ENCODE peak calls at places on chromosomes 16 and 17, in nine cellular contexts. One of them, this sample, is unnamed.

GRCh38 chr16:81198635-81199034 is 39.9 kb upstream of the BCO1 start:
- DNase-seq in IMR-90: no peak
- DNase-seq in pancreas: no peak
- DNase-seq in suprapubic skin: no peak
- DNase-seq in prostate gland: no peak
- DNase-seq in osteoblast: peak; percentile 71
- DNase-seq in spleen: no peak
- DNase-seq in fibroblast of lung: peak; percentile 15
- DNase-seq in psoas muscle: no peak
- DNase-seq in this sample: peak; percentile 59

GRCh38 chr16:27811881-27812280 is 251.6 kb downstream of the GSG1L start:
- DNase-seq in suprapubic skin: peak; percentile 22
- DNase-seq in fibroblast of lung: no peak
- DNase-seq in pancreas: no peak
- DNase-seq in osteoblast: no peak
- DNase-seq in prostate gland: no peak
- DNase-seq in spleen: peak; percentile 23
- DNase-seq in psoas muscle: no peak
- DNase-seq in IMR-90: no peak
- DNase-seq in this sample: no peak

GRCh38 chr16:65524997-65525396 is 403.1 kb upstream of the CDH11 start:
- DNase-seq in prostate gland: no peak
- DNase-seq in psoas muscle: no peak
- DNase-seq in osteoblast: no peak
- DNase-seq in fibroblast of lung: peak; percentile 79
- DNase-seq in pancreas: no peak
- DNase-seq in IMR-90: peak; percentile 97
- DNase-seq in spleen: no peak
- DNase-seq in suprapubic skin: no peak
- DNase-seq in this sample: no peak

GRCh38 chr16:65445313-65446260 is 323.7 kb upstream of the CDH11 start:
- DNase-seq in osteoblast: no peak
- DNase-seq in pancreas: no peak
- DNase-seq in psoas muscle: no peak
- DNase-seq in suprapubic skin: no peak
- DNase-seq in prostate gland: no peak
- DNase-seq in fibroblast of lung: no peak
- DNase-seq in spleen: no peak
- DNase-seq in IMR-90: no peak
- DNase-seq in this sample: no peak

GRCh38 chr16:69712914-69713581 is 13.3 kb downstream of the NQO1 start:
- DNase-seq in spleen: no peak
- DNase-seq in suprapubic skin: no peak
- DNase-seq in psoas muscle: no peak
- DNase-seq in fibroblast of lung: no peak
- DNase-seq in pancreas: no peak
- DNase-seq in prostate gland: no peak
- DNase-seq in IMR-90: no peak
- DNase-seq in osteoblast: no peak
- DNase-seq in this sample: no peak

GRCh38 chr17:13619462-13619861 is 17.7 kb upstream of the HS3ST3A1 start:
- DNase-seq in suprapubic skin: no peak
- DNase-seq in pancreas: no peak
- DNase-seq in IMR-90: no peak
- DNase-seq in prostate gland: no peak
- DNase-seq in fibroblast of lung: no peak
- DNase-seq in spleen: no peak
- DNase-seq in psoas muscle: no peak
- DNase-seq in osteoblast: no peak
- DNase-seq in this sample: peak; percentile 6

GRCh38 chr17:73349138-73349537 is 37.3 kb upstream of the CDC42EP4 start:
- DNase-seq in suprapubic skin: no peak
- DNase-seq in IMR-90: no peak
- DNase-seq in prostate gland: no peak
- DNase-seq in spleen: no peak
- DNase-seq in fibroblast of lung: no peak
- DNase-seq in pancreas: no peak
- DNase-seq in psoas muscle: no peak
- DNase-seq in osteoblast: peak; percentile 82
- DNase-seq in this sample: no peak

GRCh38 chr17:40095944-40096791 is 4.2 kb downstream of the NR1D1 start:
- DNase-seq in IMR-90: peak; percentile 19
- DNase-seq in osteoblast: peak; percentile 69
- DNase-seq in suprapubic skin: no peak
- DNase-seq in pancreas: no peak
- DNase-seq in fibroblast of lung: no peak
- DNase-seq in psoas muscle: peak; percentile 61
- DNase-seq in spleen: peak; percentile 93
- DNase-seq in prostate gland: no peak
- DNase-seq in this sample: no peak

GRCh38 chr16:477287-477686 is 50.2 kb upstream of the CAPN15 start:
- DNase-seq in suprapubic skin: no peak
- DNase-seq in pancreas: no peak
- DNase-seq in prostate gland: no peak
- DNase-seq in IMR-90: no peak
- DNase-seq in osteoblast: peak; percentile 14
- DNase-seq in fibroblast of lung: no peak
- DNase-seq in psoas muscle: no peak
- DNase-seq in spleen: no peak
- DNase-seq in this sample: no peak

GRCh38 chr17:7852919-7853692 is 1.8 kb upstream of the TMEM88 start:
- DNase-seq in pancreas: peak; percentile 19
- DNase-seq in IMR-90: no peak
- DNase-seq in prostate gland: no peak
- DNase-seq in fibroblast of lung: no peak
- DNase-seq in spleen: peak; percentile 85
- DNase-seq in suprapubic skin: no peak
- DNase-seq in psoas muscle: no peak
- DNase-seq in osteoblast: no peak
- DNase-seq in this sample: no peak

GRCh38 chr17:55285340-55286301 is 20.9 kb downstream of the HLF start:
- DNase-seq in psoas muscle: peak; percentile 88
- DNase-seq in osteoblast: no peak
- DNase-seq in fibroblast of lung: peak; percentile 98
- DNase-seq in pancreas: peak; percentile 45
- DNase-seq in spleen: no peak
- DNase-seq in suprapubic skin: peak; percentile 90
- DNase-seq in IMR-90: peak; percentile 68
- DNase-seq in prostate gland: peak; percentile 94
- DNase-seq in this sample: peak; percentile 99

GRCh38 chr16:74942977-74943918 is 41.7 kb downstream of the WDR59 start:
- DNase-seq in IMR-90: no peak
- DNase-seq in spleen: no peak
- DNase-seq in osteoblast: peak; percentile 26
- DNase-seq in prostate gland: no peak
- DNase-seq in pancreas: no peak
- DNase-seq in fibroblast of lung: no peak
- DNase-seq in psoas muscle: no peak
- DNase-seq in suprapubic skin: no peak
- DNase-seq in this sample: no peak

GRCh38 chr17:42306385-42306667 is 18.0 kb downstream of the STAT5A start:
- DNase-seq in osteoblast: peak; percentile 35
- DNase-seq in fibroblast of lung: no peak
- DNase-seq in psoas muscle: no peak
- DNase-seq in suprapubic skin: no peak
- DNase-seq in spleen: no peak
- DNase-seq in prostate gland: no peak
- DNase-seq in IMR-90: no peak
- DNase-seq in pancreas: no peak
- DNase-seq in this sample: no peak

GRCh38 chr17:76539631-76540271 is at the start of gene PRCD:
- DNase-seq in pancreas: no peak
- DNase-seq in psoas muscle: no peak
- DNase-seq in osteoblast: peak; percentile 80
- DNase-seq in spleen: peak; percentile 74
- DNase-seq in suprapubic skin: no peak
- DNase-seq in IMR-90: no peak
- DNase-seq in prostate gland: no peak
- DNase-seq in fibroblast of lung: no peak
- DNase-seq in this sample: no peak

DNA sequence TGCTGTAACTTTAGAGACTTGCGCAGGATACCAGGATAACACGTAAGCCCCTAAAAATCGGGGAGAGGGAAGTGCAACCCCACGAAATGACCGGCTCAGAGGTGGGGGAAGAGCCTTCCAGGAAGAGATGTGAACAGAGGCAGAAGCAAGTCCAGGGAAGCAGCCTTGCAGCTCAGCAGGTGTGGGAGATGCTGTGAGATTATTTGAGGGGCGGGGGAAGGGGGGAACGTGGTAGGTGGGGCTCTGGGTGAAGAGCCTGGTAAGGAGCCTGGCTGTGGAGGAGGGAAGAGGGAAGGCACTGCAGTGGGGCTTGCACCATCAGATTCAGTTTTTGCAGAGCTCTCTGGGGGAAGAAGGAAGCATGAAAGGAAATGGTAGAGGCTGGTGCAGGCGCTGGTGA is 95.4 kb upstream of the CACNG5 start:
- DNase-seq in osteoblast: no peak
- DNase-seq in fibroblast of lung: no peak
- DNase-seq in IMR-90: no peak
- DNase-seq in psoas muscle: no peak
- DNase-seq in prostate gland: no peak
- DNase-seq in pancreas: no peak
- DNase-seq in spleen: no peak
- DNase-seq in suprapubic skin: peak; percentile 21
- DNase-seq in this sample: no peak
- H3K36me3 ChIP-seq in osteoblast: peaks cover 71% of the 10 kb centered on the region
- H3K36me3 ChIP-seq in fibroblast of lung: peaks cover 11% of the 10 kb centered on the region
- H3K36me3 ChIP-seq in IMR-90: peaks cover 50% of the 10 kb centered on the region
- H3K36me3 ChIP-seq in psoas muscle: peaks cover 34% of the 10 kb centered on the region
- H3K36me3 ChIP-seq in prostate gland: no peaks in the 10 kb centered on the region
- H3K36me3 ChIP-seq in pancreas: no peaks in the 10 kb centered on the region
- H3K36me3 ChIP-seq in spleen: peaks cover 16% of the 10 kb centered on the region
- H3K36me3 ChIP-seq in suprapubic skin: peaks cover 8% of the 10 kb centered on the region
- H3K36me3 ChIP-seq in this sample: peaks cover 63% of the 10 kb centered on the region

GRCh38 chr17:17947966-17948365 is 24.2 kb downstream of the TOM1L2 start:
- DNase-seq in osteoblast: no peak
- DNase-seq in suprapubic skin: no peak
- DNase-seq in IMR-90: peak; percentile 54
- DNase-seq in fibroblast of lung: no peak
- DNase-seq in psoas muscle: no peak
- DNase-seq in prostate gland: no peak
- DNase-seq in spleen: no peak
- DNase-seq in pancreas: no peak
- DNase-seq in this sample: no peak

GRCh38 chr17:17950347-17950746 is 21.9 kb downstream of the TOM1L2 start:
- DNase-seq in suprapubic skin: no peak
- DNase-seq in psoas muscle: no peak
- DNase-seq in osteoblast: no peak
- DNase-seq in fibroblast of lung: no peak
- DNase-seq in IMR-90: no peak
- DNase-seq in prostate gland: peak; percentile 43
- DNase-seq in spleen: no peak
- DNase-seq in pancreas: no peak
- DNase-seq in this sample: no peak

GRCh38 chr17:17951524-17951923 is 20.7 kb downstream of the TOM1L2 start:
- DNase-seq in pancreas: no peak
- DNase-seq in IMR-90: no peak
- DNase-seq in spleen: no peak
- DNase-seq in prostate gland: no peak
- DNase-seq in osteoblast: no peak
- DNase-seq in suprapubic skin: no peak
- DNase-seq in fibroblast of lung: no peak
- DNase-seq in psoas muscle: no peak
- DNase-seq in this sample: no peak

GRCh38 chr17:17952691-17953090 is 19.5 kb downstream of the TOM1L2 start:
- DNase-seq in osteoblast: no peak
- DNase-seq in spleen: no peak
- DNase-seq in fibroblast of lung: no peak
- DNase-seq in pancreas: no peak
- DNase-seq in suprapubic skin: no peak
- DNase-seq in prostate gland: no peak
- DNase-seq in IMR-90: no peak
- DNase-seq in psoas muscle: no peak
- DNase-seq in this sample: no peak

GRCh38 chr17:17950806-17951205 is 21.4 kb downstream of the TOM1L2 start:
- DNase-seq in spleen: no peak
- DNase-seq in osteoblast: no peak
- DNase-seq in pancreas: no peak
- DNase-seq in psoas muscle: no peak
- DNase-seq in prostate gland: no peak
- DNase-seq in suprapubic skin: no peak
- DNase-seq in fibroblast of lung: no peak
- DNase-seq in IMR-90: no peak
- DNase-seq in this sample: no peak
- TF ChIP-seq CTCF in spleen: no peak
- TF ChIP-seq CTCF in osteoblast: peak; percentile 14
- TF ChIP-seq CTCF in pancreas: no peak
- TF ChIP-seq CTCF in psoas muscle: no peak
- TF ChIP-seq CTCF in prostate gland: no peak
- TF ChIP-seq CTCF in suprapubic skin: no peak
- TF ChIP-seq CTCF in fibroblast of lung: peak; percentile 10
- TF ChIP-seq CTCF in IMR-90: peak; percentile 22
- TF ChIP-seq CTCF in this sample: peak; percentile 21

GRCh38 chr17:77959216-77959925 is 868 bp downstream of the TNRC6C start:
- DNase-seq in prostate gland: peak; percentile 11
- DNase-seq in suprapubic skin: no peak
- DNase-seq in pancreas: peak; percentile 16
- DNase-seq in fibroblast of lung: peak; percentile 12
- DNase-seq in psoas muscle: peak; percentile 26
- DNase-seq in osteoblast: peak; percentile 86
- DNase-seq in IMR-90: peak; percentile 19
- DNase-seq in spleen: peak; percentile 88
- DNase-seq in this sample: no peak
- H3K4me1 ChIP-seq in prostate gland: no peaks in the 10 kb centered on the region
- H3K4me1 ChIP-seq in suprapubic skin: peaks cover 32% of the 10 kb centered on the region
- H3K4me1 ChIP-seq in pancreas: peaks cover 6% of the 10 kb centered on the region
- H3K4me1 ChIP-seq in fibroblast of lung: no peaks in the 10 kb centered on the region
- H3K4me1 ChIP-seq in psoas muscle: peaks cover 40% of the 10 kb centered on the region
- H3K4me1 ChIP-seq in osteoblast: peaks cover 22% of the 10 kb centered on the region
- H3K4me1 ChIP-seq in IMR-90: no peaks in the 10 kb centered on the region
- H3K4me1 ChIP-seq in spleen: peaks cover 25% of the 10 kb centered on the region
- H3K4me1 ChIP-seq in this sample: peaks cover 43% of the 10 kb centered on the region

GRCh38 chr16:30353438-30354129 is 1.5 kb downstream of the CD2BP2 start:
- DNase-seq in pancreas: no peak
- DNase-seq in suprapubic skin: no peak
- DNase-seq in IMR-90: no peak
- DNase-seq in prostate gland: no peak
- DNase-seq in psoas muscle: no peak
- DNase-seq in spleen: peak; percentile 74
- DNase-seq in fibroblast of lung: no peak
- DNase-seq in osteoblast: no peak
- DNase-seq in this sample: no peak

GRCh38 chr16:30356401-30357084 is 1.4 kb upstream of the CD2BP2 start:
- DNase-seq in IMR-90: no peak
- DNase-seq in psoas muscle: no peak
- DNase-seq in osteoblast: peak; percentile 74
- DNase-seq in fibroblast of lung: no peak
- DNase-seq in pancreas: no peak
- DNase-seq in prostate gland: no peak
- DNase-seq in spleen: peak; percentile 79
- DNase-seq in suprapubic skin: peak; percentile 69
- DNase-seq in this sample: no peak

GRCh38 chr16:30355954-30356308 is 823 bp upstream of the CD2BP2 start:
- DNase-seq in spleen: peak; percentile 79
- DNase-seq in IMR-90: no peak
- DNase-seq in osteoblast: no peak
- DNase-seq in pancreas: no peak
- DNase-seq in fibroblast of lung: no peak
- DNase-seq in psoas muscle: no peak
- DNase-seq in prostate gland: no peak
- DNase-seq in suprapubic skin: no peak
- DNase-seq in this sample: no peak

GRCh38 chr16:30354423-30355143 is 525 bp downstream of the CD2BP2 start:
- DNase-seq in fibroblast of lung: no peak
- DNase-seq in suprapubic skin: no peak
- DNase-seq in osteoblast: peak; percentile 92
- DNase-seq in pancreas: no peak
- DNase-seq in spleen: peak; percentile 78
- DNase-seq in prostate gland: no peak
- DNase-seq in IMR-90: peak; percentile 16
- DNase-seq in psoas muscle: no peak
- DNase-seq in this sample: no peak

GRCh38 chr16:30355144-30355953 is at the start of gene CD2BP2:
- DNase-seq in suprapubic skin: peak; percentile 98
- DNase-seq in fibroblast of lung: peak; percentile 100
- DNase-seq in spleen: peak; percentile 98
- DNase-seq in osteoblast: peak; percentile 99
- DNase-seq in psoas muscle: peak; percentile 97
- DNase-seq in IMR-90: peak; percentile 100
- DNase-seq in pancreas: peak; percentile 97
- DNase-seq in prostate gland: peak; percentile 97
- DNase-seq in this sample: peak; percentile 100
- H3K36me3 ChIP-seq in suprapubic skin: peaks cover 62% of the 10 kb centered on the region
- H3K36me3 ChIP-seq in fibroblast of lung: peaks cover 38% of the 10 kb centered on the region
- H3K36me3 ChIP-seq in spleen: peaks cover 66% of the 10 kb centered on the region
- H3K36me3 ChIP-seq in osteoblast: peaks cover 68% of the 10 kb centered on the region
- H3K36me3 ChIP-seq in psoas muscle: peaks cover 67% of the 10 kb centered on the region
- H3K36me3 ChIP-seq in IMR-90: peaks cover 54% of the 10 kb centered on the region
- H3K36me3 ChIP-seq in pancreas: peaks cover 13% of the 10 kb centered on the region
- H3K36me3 ChIP-seq in prostate gland: peaks cover 6% of the 10 kb centered on the region
- H3K36me3 ChIP-seq in this sample: peaks cover 10% of the 10 kb centered on the region

This sample was measured in HepG2.